ENCODE peak calls at places on chromosome 17, in seven cellular contexts. B, W, D, M, X, Y and Z are unnamed samples.

GRCh38 chr17:64920026-64920418 is 744 bp upstream of the LRRC37A3 start:
- DNase-seq in B (no peak), W (no peak), D (no peak), M (peak; percentile 26), X (no peak), Y (peak; percentile 70), Z (no peak)

GRCh38 chr17:79027274-79027924 is 3.4 kb downstream of the C1QTNF1 start:
- DNase-seq in B (peak; percentile 21), W (no peak), D (no peak), M (no peak), X (no peak), Y (peak; percentile 74), Z (no peak)

GRCh38 chr17:64051153-64051552 is 30.7 kb upstream of the ICAM2 start:
- DNase-seq in B (no peak), W (no peak), D (no peak), M (no peak), X (no peak), Y (no peak), Z (no peak)

GRCh38 chr17:35875439-35876139 is 4.6 kb downstream of the CCL5 start:
- DNase-seq in B (no peak), W (no peak), D (no peak), M (no peak), X (no peak), Y (no peak), Z (no peak)

GRCh38 chr17:79046501-79047280 is 22.7 kb downstream of the C1QTNF1 start:
- DNase-seq in B (peak; percentile 37), W (no peak), D (no peak), M (no peak), X (no peak), Y (no peak), Z (no peak)

GRCh38 chr17:29344201-29344856 is 45.8 kb upstream of the TAOK1 start:
- DNase-seq in B (no peak), W (no peak), D (no peak), M (no peak), X (no peak), Y (no peak), Z (no peak)

GRCh38 chr17:7029659-7030058 is 6.2 kb upstream of the SLC16A13 start:
- DNase-seq in B (no peak), W (no peak), D (no peak), M (no peak), X (no peak), Y (peak; percentile 31), Z (no peak)

GRCh38 chr17:34393401-34393800 is 30.4 kb upstream of the CCL1 start:
- DNase-seq in B (no peak), W (no peak), D (no peak), M (no peak), X (no peak), Y (peak; percentile 29), Z (no peak)

GRCh38 chr17:17545031-17545820 is 46.3 kb downstream of the PEMT start:
- DNase-seq in B (peak; percentile 47), W (no peak), D (no peak), M (peak; percentile 43), X (peak; percentile 38), Y (no peak), Z (no peak)

GRCh38 chr17:19342611-19343255 is 19.8 kb downstream of the B9D1 start:
- DNase-seq in B (no peak), W (no peak), D (no peak), M (no peak), X (no peak), Y (peak; percentile 55), Z (no peak)

GRCh38 chr17:59812139-59812538 is 80.6 kb downstream of the TUBD1 start:
- DNase-seq in B (no peak), W (no peak), D (no peak), M (no peak), X (no peak), Y (no peak), Z (no peak)

GRCh38 chr17:73196500-73196899 is 3.6 kb downstream of the COG1 start:
- DNase-seq in B (no peak), W (peak; percentile 62), D (no peak), M (peak; percentile 38), X (no peak), Y (peak; percentile 92), Z (no peak)

GRCh38 chr17:7296189-7296861 is 1.9 kb upstream of the YBX2 start:
- DNase-seq in B (peak; percentile 74), W (peak; percentile 85), D (no peak), M (peak; percentile 76), X (peak; percentile 73), Y (peak; percentile 98), Z (peak; percentile 87)

GRCh38 chr17:55444471-55445441 is 23.1 kb upstream of the MMD start:
- DNase-seq in B (no peak), W (no peak), D (peak; percentile 45), M (peak; percentile 64), X (no peak), Y (no peak), Z (no peak)

GRCh38 chr17:55607736-55608341 is 96.6 kb upstream of the SMIM36 start:
- DNase-seq in B (peak; percentile 46), W (peak; percentile 67), D (no peak), M (peak; percentile 75), X (peak; percentile 40), Y (no peak), Z (no peak)

GRCh38 chr17:63399856-63400255 is 46.2 kb downstream of the CYB561 start:
- DNase-seq in B (peak; percentile 43), W (peak; percentile 40), D (no peak), M (peak; percentile 93), X (no peak), Y (no peak), Z (no peak)

GRCh38 chr17:27665549-27665948 is 34.6 kb downstream of the LGALS9 start:
- DNase-seq in B (no peak), W (no peak), D (no peak), M (no peak), X (no peak), Y (peak; percentile 19), Z (no peak)

GRCh38 chr17:67245694-67246397 is 850 bp upstream of the HELZ start:
- DNase-seq in B (no peak), W (peak; percentile 46), D (no peak), M (no peak), X (no peak), Y (peak; percentile 97), Z (peak; percentile 38)

GRCh38 chr17:12386240-12386639 is 279.4 kb upstream of the MYOCD start:
- DNase-seq in B (no peak), W (no peak), D (no peak), M (no peak), X (no peak), Y (no peak), Z (no peak)

GRCh38 chr17:9979463-9979995 is 74.5 kb upstream of the RCVRN start:
- DNase-seq in B (no peak), W (no peak), D (no peak), M (peak; percentile 21), X (no peak), Y (peak; percentile 43), Z (no peak)

GRCh38 chr17:2571523-2572303 is 21.7 kb upstream of the PAFAH1B1 start:
- DNase-seq in B (no peak), W (no peak), D (no peak), M (no peak), X (no peak), Y (no peak), Z (no peak)

GRCh38 chr17:32927724-32928526 is at the start of gene TMEM98:
- DNase-seq in B (no peak), W (peak; percentile 43), D (no peak), M (peak; percentile 25), X (no peak), Y (peak; percentile 83), Z (peak; percentile 48)

GRCh38 chr17:38322156-38322779 is 21.5 kb downstream of the GPR179 start:
- DNase-seq in B (peak; percentile 62), W (peak; percentile 69), D (no peak), M (peak; percentile 58), X (peak; percentile 67), Y (peak; percentile 93), Z (peak; percentile 74)

GRCh38 chr17:57914274-57915147 is 40.7 kb downstream of the CUEDC1 start:
- DNase-seq in B (no peak), W (no peak), D (no peak), M (no peak), X (no peak), Y (peak; percentile 46), Z (no peak)
- TF ChIP-seq CTCF in B (no peak), W (no peak), D (no peak), M (no peak), X (no peak), Y (no peak), Z (no peak)

GRCh38 chr17:50079334-50080095 is 15.6 kb upstream of the PDK2 start:
- DNase-seq in B (no peak), W (peak; percentile 71), D (no peak), M (peak; percentile 34), X (no peak), Y (peak; percentile 93), Z (no peak)
- TF ChIP-seq CTCF in B (peak; percentile 88), W (peak; percentile 37), D (peak; percentile 78), M (peak; percentile 38), X (peak; percentile 22), Y (peak; percentile 86), Z (no peak)

DNA sequence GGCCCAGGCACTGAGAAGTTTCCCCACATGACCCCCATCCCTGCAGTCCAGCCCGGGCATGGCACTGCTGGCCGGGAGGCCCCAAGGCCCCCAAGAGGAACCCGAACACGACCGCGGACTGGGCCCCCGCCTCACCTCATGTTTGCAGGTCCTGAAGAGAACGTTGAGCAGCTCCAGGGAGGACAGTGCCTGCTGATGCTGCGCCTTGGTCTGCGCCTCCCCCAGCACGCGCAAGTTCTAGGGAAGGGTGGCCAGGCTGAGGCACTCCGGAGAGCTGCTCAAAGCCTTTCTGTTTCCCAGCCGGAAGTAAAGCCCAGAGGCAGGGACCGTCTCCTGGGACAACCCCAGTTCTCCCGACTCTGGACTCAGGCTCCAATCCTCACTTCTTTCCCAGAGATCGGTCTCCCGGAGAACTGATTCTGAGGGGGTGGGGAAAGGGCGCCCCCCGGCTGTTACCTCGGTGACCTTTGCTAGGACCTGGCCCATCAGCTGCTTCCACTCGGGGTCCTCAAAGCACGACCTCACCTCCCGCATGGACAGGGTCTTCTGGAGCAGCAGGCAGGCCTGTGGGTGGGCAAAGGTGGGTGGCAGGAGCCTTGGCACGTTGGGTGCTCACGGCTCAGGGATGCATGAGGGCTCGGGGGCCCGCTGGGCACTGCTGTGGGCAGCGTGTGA is 13.7 kb downstream of the MYBBP1A start:
- DNase-seq in B (no peak), W (no peak), D (no peak), M (no peak), X (no peak), Y (no peak), Z (no peak)
- TF ChIP-seq CTCF in B (no peak), W (no peak), D (no peak), M (no peak), X (no peak), Y (peak; percentile 14), Z (no peak)

GRCh38 chr17:40343126-40344119 is 21.1 kb downstream of the GJD3 start:
- DNase-seq in B (no peak), W (no peak), D (no peak), M (no peak), X (no peak), Y (peak; percentile 71), Z (no peak)

GRCh38 chr17:40344321-40345160 is 20.0 kb downstream of the GJD3 start:
- DNase-seq in B (no peak), W (no peak), D (no peak), M (no peak), X (no peak), Y (peak; percentile 70), Z (no peak)

GRCh38 chr17:40341808-40342574 is 22.5 kb downstream of the GJD3 start:
- DNase-seq in B (peak; percentile 79), W (peak; percentile 81), D (no peak), M (peak; percentile 58), X (peak; percentile 77), Y (peak; percentile 96), Z (no peak)

GRCh38 chr17:40340880-40341807 is 23.4 kb downstream of the GJD3 start:
- DNase-seq in B (peak; percentile 94), W (peak; percentile 90), D (no peak), M (peak; percentile 62), X (peak; percentile 84), Y (peak; percentile 98), Z (peak; percentile 60)

GRCh38 chr17:40342575-40343058 is 21.9 kb downstream of the GJD3 start:
- DNase-seq in B (no peak), W (no peak), D (no peak), M (no peak), X (no peak), Y (peak; percentile 78), Z (no peak)
- TF ChIP-seq CTCF in B (no peak), W (no peak), D (no peak), M (no peak), X (no peak), Y (peak; percentile 16), Z (no peak)